ENCODE peak calls at places on chromosomes 6 and 20, in eight cellular contexts. Z is GM23338, B is cardiac muscle cell, J is endothelial cell, W is ovary, R is fibroblast of lung, G is HL-60, F is psoas muscle. C is an unnamed sample.

GRCh38 chr20:32354592-32355416 is 3.3 kb upstream of the ASXL1 start:
- DNase-seq in W (no peak), F (no peak), Z (no peak), R (peak; percentile 62), B (no peak), G (no peak), J (no peak), C (no peak)

GRCh38 chr6:12012231-12012565 is at the start of gene HIVEP1:
- DNase-seq in F (peak; percentile 71), W (peak; percentile 73), Z (no peak), R (no peak), B (peak; percentile 71), G (no peak), J (peak; percentile 53), C (peak; percentile 74)

GRCh38 chr6:140303218-140303949 is 928.9 kb upstream of the CITED2 start:
- DNase-seq in F (no peak), W (no peak), G (no peak), B (no peak), R (no peak), J (no peak), Z (no peak), C (no peak)

GRCh38 chr20:55514498-55514897 is 490.8 kb downstream of the CBLN4 start:
- DNase-seq in R (no peak), G (no peak), Z (no peak), W (no peak), F (no peak), J (no peak), B (no peak), C (no peak)

GRCh38 chr20:1761116-1761515 is 103.5 kb upstream of the SIRPG start:
- DNase-seq in B (no peak), W (no peak), R (peak; percentile 80), G (no peak), F (no peak), J (no peak), Z (no peak), C (no peak)

GRCh38 chr6:106102034-106102433 is 15.9 kb downstream of the PRDM1 start:
- DNase-seq in Z (no peak), W (no peak), G (no peak), B (no peak), J (no peak), R (no peak), F (no peak), C (no peak)

GRCh38 chr20:19649041-19649440 is 109.0 kb upstream of the RIN2 start:
- DNase-seq in B (no peak), Z (no peak), J (no peak), R (no peak), F (no peak), G (no peak), W (no peak), C (no peak)

GRCh38 chr20:10848810-10849370 is 175.1 kb upstream of the JAG1 start:
- DNase-seq in W (no peak), B (no peak), J (no peak), Z (peak; percentile 60), G (no peak), R (peak; percentile 92), F (no peak), C (no peak)

GRCh38 chr6:62707156-62707555 is 421.1 kb upstream of the KHDRBS2 start:
- DNase-seq in J (no peak), B (no peak), F (no peak), Z (peak; percentile 29), W (no peak), R (no peak), G (no peak), C (no peak)

GRCh38 chr6:8108031-8108660 is 5.8 kb upstream of the EEF1E1 start:
- DNase-seq in B (no peak), F (no peak), G (no peak), Z (no peak), J (no peak), R (peak; percentile 95), W (no peak), C (no peak)

GRCh38 chr20:2131366-2131765 is 29.7 kb downstream of the STK35 start:
- DNase-seq in F (no peak), G (no peak), B (no peak), R (peak; percentile 56), J (no peak), Z (no peak), W (no peak), C (no peak)

GRCh38 chr20:34861386-34862084 is 11.1 kb downstream of the GGT7 start:
- DNase-seq in F (peak; percentile 91), B (no peak), J (no peak), G (no peak), Z (no peak), W (no peak), R (no peak), C (peak; percentile 63)

GRCh38 chr6:38572186-38572813 is 67.4 kb downstream of the BTBD9 start:
- DNase-seq in B (no peak), Z (no peak), F (no peak), G (no peak), R (no peak), J (no peak), W (no peak), C (no peak)

GRCh38 chr6:38573800-38574395 is 65.8 kb downstream of the BTBD9 start:
- DNase-seq in Z (no peak), B (no peak), F (no peak), G (no peak), J (no peak), R (peak; percentile 17), W (no peak), C (no peak)

GRCh38 chr6:38567436-38567835 is 72.3 kb downstream of the BTBD9 start:
- DNase-seq in Z (no peak), W (peak; percentile 89), F (peak; percentile 85), J (no peak), B (peak; percentile 14), G (no peak), R (peak; percentile 91), C (no peak)

GRCh38 chr6:38571721-38572120 is 68.0 kb downstream of the BTBD9 start:
- DNase-seq in W (no peak), R (no peak), Z (no peak), B (no peak), J (no peak), F (no peak), G (no peak), C (no peak)

DNA sequence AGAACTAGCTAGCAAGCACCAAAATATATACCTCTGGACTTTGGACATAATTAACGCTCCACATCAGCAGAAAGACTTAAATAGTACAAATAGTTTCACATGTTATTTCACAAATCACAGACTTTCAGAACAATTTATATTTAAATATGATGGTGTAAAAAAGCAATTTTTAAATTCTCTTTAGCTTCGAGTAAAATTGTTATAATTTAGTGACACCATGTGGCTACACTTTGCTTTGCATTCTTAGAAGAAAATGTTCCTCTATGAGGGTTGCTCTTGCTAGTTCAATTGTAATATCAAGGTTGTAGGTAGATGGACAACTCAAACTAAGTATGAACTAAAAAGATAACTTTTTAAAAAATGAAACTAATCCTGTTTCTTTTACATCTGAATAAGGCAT is 69.0 kb downstream of the BTBD9 start:
- DNase-seq in B (peak; percentile 3), W (no peak), G (no peak), R (peak; percentile 61), Z (peak; percentile 43), F (no peak), J (no peak), C (no peak)
- TF ChIP-seq CTCF in B (peak; percentile 42), W (no peak), G (no peak), R (no peak), Z (no peak), F (peak; percentile 45), J (no peak), C (peak; percentile 65)

GRCh38 chr6:56552212-56553130 is 90.2 kb downstream of the DST start:
- DNase-seq in Z (no peak), W (no peak), F (no peak), J (no peak), B (no peak), R (no peak), G (no peak), C (no peak)

GRCh38 chr6:56550307-56550706 is 92.4 kb downstream of the DST start:
- DNase-seq in R (peak; percentile 49), Z (no peak), F (no peak), G (no peak), B (no peak), W (no peak), J (no peak), C (no peak)

GRCh38 chr6:56551409-56552120 is 91.1 kb downstream of the DST start:
- DNase-seq in B (no peak), F (no peak), Z (no peak), R (no peak), W (no peak), J (no peak), G (no peak), C (no peak)

GRCh38 chr6:56547687-56548086 is 95.0 kb downstream of the DST start:
- DNase-seq in Z (no peak), W (no peak), F (no peak), J (no peak), B (no peak), R (no peak), G (no peak), C (no peak)

GRCh38 chr6:56549014-56549413 is 93.7 kb downstream of the DST start:
- DNase-seq in Z (peak; percentile 27), W (no peak), F (no peak), J (no peak), B (no peak), G (no peak), R (peak; percentile 66), C (no peak)
- TF ChIP-seq CTCF in Z (no peak), W (peak; percentile 74), F (no peak), J (no peak), B (peak; percentile 32), G (no peak), R (peak; percentile 31), C (peak; percentile 21)

DNA sequence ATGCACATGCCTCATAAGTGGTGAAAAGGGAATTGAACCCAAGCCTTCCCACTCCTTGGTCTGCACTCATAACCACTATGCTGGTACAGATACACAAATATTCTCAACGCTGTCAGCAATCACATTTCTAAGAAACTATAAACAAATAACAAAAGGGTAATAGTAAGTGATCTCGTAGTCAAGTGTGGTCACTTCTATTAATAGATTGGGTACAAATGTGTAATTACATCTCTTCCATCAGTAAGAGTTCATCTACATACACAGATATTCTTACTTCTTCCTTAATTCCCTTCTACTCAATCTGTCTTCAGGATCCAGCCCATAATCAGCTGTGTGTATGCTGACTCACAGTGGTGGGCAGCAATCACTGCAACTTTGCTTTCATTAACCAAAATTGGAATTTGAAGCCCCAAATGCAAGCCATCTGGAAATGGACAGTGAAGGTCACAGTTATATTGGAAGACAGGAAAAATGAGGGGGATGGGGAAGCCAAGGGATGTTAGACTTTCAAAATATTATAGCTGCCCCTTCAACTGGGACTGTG is 6.7 kb downstream of the PRSS35 start:
- DNase-seq in F (no peak), R (peak; percentile 53), G (no peak), B (no peak), J (no peak), Z (peak; percentile 23), W (no peak), C (no peak)
- TF ChIP-seq CTCF in F (no peak), R (peak; percentile 45), G (no peak), B (peak; percentile 50), J (no peak), Z (peak; percentile 59), W (no peak), C (peak; percentile 39)

DNA sequence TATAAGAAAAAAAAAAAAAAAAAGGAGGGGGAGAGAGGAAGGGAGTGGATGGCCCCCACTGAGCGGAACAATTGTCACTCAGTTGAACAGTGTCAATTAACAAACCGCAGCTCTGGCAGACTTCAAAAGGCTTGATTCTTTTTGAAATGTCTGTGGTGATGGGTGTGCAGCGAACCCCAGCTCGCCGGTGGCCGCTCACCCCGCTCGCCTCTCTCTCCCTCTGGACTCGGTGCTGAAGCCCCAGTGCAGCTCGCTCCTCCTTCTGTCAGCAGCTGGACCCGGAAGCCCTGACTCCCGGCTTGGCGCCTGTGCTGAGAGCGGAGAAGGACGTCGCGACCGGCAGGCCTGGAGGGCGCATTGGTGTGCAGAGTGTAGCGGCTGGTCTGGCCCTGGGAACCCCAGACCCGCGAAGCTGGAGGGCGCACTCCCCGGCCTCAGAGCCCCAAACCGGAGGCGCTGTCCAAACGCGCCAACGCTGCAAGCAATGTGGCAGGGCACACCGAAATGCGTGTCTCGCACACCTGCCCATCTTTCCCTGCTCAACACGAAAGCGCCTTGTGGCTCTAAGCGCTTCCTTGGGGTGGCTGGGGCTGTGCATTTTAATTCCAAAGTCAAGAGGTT is 3.4 kb downstream of the LINC00237 start:
- DNase-seq in R (no peak), B (peak; percentile 70), W (peak; percentile 38), J (peak; percentile 44), G (no peak), Z (peak; percentile 81), F (peak; percentile 65), C (no peak)
- TF ChIP-seq CTCF in R (no peak), B (no peak), W (no peak), J (no peak), G (no peak), Z (no peak), F (no peak), C (no peak)

C was measured in type B pancreatic cell.